ENCODE peak calls at places on chromosomes 6 and 20, in five cellular contexts. O, R, W, M and G are unnamed samples.
A peak's percentile ranks its signal among the peaks of the same experiment; 100 is the strongest.

GRCh38 chr6:79694623-79695311 is 63.6 kb downstream of the SH3BGRL2 start:
- DNase-seq in O (no peak), R (no peak), W (no peak), M (no peak), G (no peak)

GRCh38 chr20:33277471-33278441 is 5.3 kb upstream of the BPIFB1 start:
- DNase-seq in O (no peak), R (no peak), W (no peak), M (no peak), G (no peak)

GRCh38 chr6:148272084-148272483 is 70.6 kb upstream of the SASH1 start:
- DNase-seq in O (no peak), R (no peak), W (no peak), M (no peak), G (no peak)

GRCh38 chr6:25168637-25169036 is 110.5 kb upstream of the CARMIL1 start:
- DNase-seq in O (no peak), R (no peak), W (no peak), M (no peak), G (no peak)

GRCh38 chr6:75818061-75818855 is 69.2 kb downstream of the MYO6 start:
- DNase-seq in O (no peak), R (no peak), W (no peak), M (no peak), G (no peak)

GRCh38 chr20:44866703-44867335 is 18.7 kb upstream of the YWHAB start:
- DNase-seq in O (no peak), R (no peak), W (no peak), M (no peak), G (no peak)

GRCh38 chr20:18541741-18542140 is 25.5 kb upstream of the SMIM26 start:
- DNase-seq in O (no peak), R (no peak), W (no peak), M (no peak), G (no peak)

GRCh38 chr6:13396241-13396792 is 68.0 kb upstream of the TBC1D7 start:
- DNase-seq in O (no peak), R (no peak), W (no peak), M (no peak), G (no peak)

GRCh38 chr20:2093200-2093781 is 8.3 kb upstream of the STK35 start:
- DNase-seq in O (peak; percentile 62), R (peak; percentile 63), W (peak; percentile 58), M (no peak), G (no peak)

GRCh38 chr6:87154641-87155271 is 609 bp upstream of the ZNF292 start:
- DNase-seq in O (no peak), R (no peak), W (no peak), M (no peak), G (peak; percentile 86)

GRCh38 chr6:136728033-136728939 is 64.0 kb downstream of the MAP3K5 start:
- DNase-seq in O (no peak), R (no peak), W (no peak), M (no peak), G (no peak)

GRCh38 chr6:90151827-90152449 is 144.7 kb downstream of the BACH2 start:
- DNase-seq in O (no peak), R (no peak), W (no peak), M (no peak), G (no peak)

GRCh38 chr6:143159001-143159400 is 98.3 kb downstream of the AIG1 start:
- DNase-seq in O (no peak), R (no peak), W (no peak), M (no peak), G (no peak)

GRCh38 chr6:22082278-22082677 is 214.6 kb downstream of the PRL start:
- DNase-seq in O (no peak), R (no peak), W (no peak), M (no peak), G (peak; percentile 64)

GRCh38 chr6:36290668-36291620 is 21.1 kb downstream of the PNPLA1 start:
- DNase-seq in O (peak; percentile 88), R (no peak), W (no peak), M (no peak), G (peak; percentile 91)

GRCh38 chr20:62516345-62516744 is 40.5 kb upstream of the GATA5 start:
- DNase-seq in O (no peak), R (no peak), W (no peak), M (no peak), G (no peak)

GRCh38 chr6:53238311-53238710 is 89.7 kb upstream of the GCM1 start:
- DNase-seq in O (no peak), R (no peak), W (no peak), M (no peak), G (no peak)

GRCh38 chr6:53240139-53240538 is 91.5 kb upstream of the GCM1 start:
- DNase-seq in O (no peak), R (no peak), W (no peak), M (no peak), G (no peak)

GRCh38 chr6:53241936-53242335 is 93.3 kb upstream of the GCM1 start:
- DNase-seq in O (no peak), R (no peak), W (no peak), M (no peak), G (no peak)

GRCh38 chr6:53240763-53241162 is 92.1 kb upstream of the GCM1 start:
- DNase-seq in O (peak; percentile 61), R (no peak), W (no peak), M (no peak), G (no peak)

GRCh38 chr6:53239526-53239925 is 90.9 kb upstream of the GCM1 start:
- DNase-seq in O (no peak), R (no peak), W (no peak), M (no peak), G (no peak)
- H3K4me3 ChIP-seq in O (no peak overlapping the region), R (no peak overlapping the region), W (no peak overlapping the region), M (no peak overlapping the region), G (no peak overlapping the region)

DNA sequence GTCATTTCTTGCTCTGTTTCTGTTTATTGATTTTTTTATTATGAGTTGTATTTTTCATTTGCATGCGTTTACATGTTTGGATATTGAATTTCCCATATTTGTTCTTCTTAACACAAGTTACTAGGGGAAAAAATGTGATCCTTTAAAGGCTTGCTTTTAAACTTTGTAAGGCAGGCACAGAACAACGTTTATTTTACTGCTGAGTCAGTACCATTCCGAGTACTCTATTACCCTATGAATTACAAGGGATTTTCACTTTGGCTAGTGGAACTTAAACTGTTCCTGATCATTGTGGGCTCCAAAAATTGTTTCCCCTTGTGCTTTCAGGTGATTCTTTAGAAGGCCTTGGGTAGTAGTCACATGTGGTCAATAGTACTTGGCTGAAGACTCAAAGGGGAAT is 28.5 kb downstream of the FAM162B start:
- DNase-seq in O (no peak), R (no peak), W (no peak), M (no peak), G (no peak)
- TF ChIP-seq POLR2A in O (no peak), R (no peak), W (no peak), M (no peak), G (no peak)

GRCh38 chr6:104959453-104959858 is 2.5 kb downstream of the LIN28B start:
- DNase-seq in O (no peak), R (no peak), W (no peak), M (no peak), G (no peak)

GRCh38 chr6:104958178-104958520 is 1.2 kb downstream of the LIN28B start:
- DNase-seq in O (no peak), R (no peak), W (no peak), M (no peak), G (no peak)

GRCh38 chr6:104956663-104957294 is at the start of gene LIN28B:
- DNase-seq in O (no peak), R (no peak), W (no peak), M (no peak), G (no peak)

GRCh38 chr6:104957301-104958177 is 632 bp downstream of the LIN28B start:
- DNase-seq in O (no peak), R (no peak), W (peak; percentile 72), M (no peak), G (no peak)

DNA sequence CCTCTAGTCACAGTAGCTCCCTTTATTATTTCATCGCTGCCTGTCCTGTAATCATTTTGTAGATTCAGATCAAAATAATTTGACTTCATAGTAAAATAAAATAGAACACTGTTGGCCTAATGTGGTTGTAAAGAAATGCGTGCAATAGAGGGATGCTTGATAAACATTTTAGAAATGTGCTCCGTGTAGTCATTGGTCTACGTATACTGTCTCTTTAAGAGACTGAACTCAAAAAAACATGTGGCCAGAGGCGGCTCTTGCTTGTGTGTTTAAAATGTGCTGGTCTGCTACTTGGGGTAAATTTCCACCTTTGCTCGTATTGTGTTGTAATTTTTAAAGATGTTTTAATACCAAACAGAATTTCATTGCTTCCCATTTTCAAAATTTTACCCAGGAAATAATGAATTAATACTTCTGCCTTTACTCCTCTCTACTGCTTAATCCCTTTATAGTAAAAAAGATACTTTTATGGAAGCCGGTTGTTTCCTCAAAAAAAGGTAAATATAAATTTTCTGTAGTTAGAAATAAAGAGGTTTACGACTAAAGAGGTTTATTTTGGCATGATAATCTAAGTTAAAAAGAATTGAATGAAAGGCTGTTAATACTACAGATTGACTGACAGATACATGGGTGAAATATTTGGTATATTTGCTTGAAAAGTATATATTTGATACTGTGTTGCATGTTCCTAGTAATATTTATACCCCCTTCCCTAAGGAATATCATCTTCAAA is 2.0 kb downstream of the LIN28B start:
- DNase-seq in O (no peak), R (no peak), W (no peak), M (no peak), G (no peak)
- H3K27ac ChIP-seq in O (no peak overlapping the region), R (no peak overlapping the region), W (peak overlapping the region; percentile 95), M (no peak overlapping the region), G (no peak overlapping the region)

GRCh38 chr6:140663772-140664171 is 1289.3 kb upstream of the CITED2 start:
- DNase-seq in O (no peak), R (no peak), W (no peak), M (no peak), G (no peak)
- H3K4me3 ChIP-seq in O (no peak overlapping the region), R (no peak overlapping the region), W (no peak overlapping the region), M (no peak overlapping the region), G (no peak overlapping the region)

GRCh38 chr6:130958468-130958867 is 104.6 kb downstream of the EPB41L2 start:
- DNase-seq in O (no peak), R (no peak), W (no peak), M (no peak), G (no peak)
- TF ChIP-seq POLR2A in O (no peak), R (no peak), W (no peak), M (no peak), G (no peak)

DNA sequence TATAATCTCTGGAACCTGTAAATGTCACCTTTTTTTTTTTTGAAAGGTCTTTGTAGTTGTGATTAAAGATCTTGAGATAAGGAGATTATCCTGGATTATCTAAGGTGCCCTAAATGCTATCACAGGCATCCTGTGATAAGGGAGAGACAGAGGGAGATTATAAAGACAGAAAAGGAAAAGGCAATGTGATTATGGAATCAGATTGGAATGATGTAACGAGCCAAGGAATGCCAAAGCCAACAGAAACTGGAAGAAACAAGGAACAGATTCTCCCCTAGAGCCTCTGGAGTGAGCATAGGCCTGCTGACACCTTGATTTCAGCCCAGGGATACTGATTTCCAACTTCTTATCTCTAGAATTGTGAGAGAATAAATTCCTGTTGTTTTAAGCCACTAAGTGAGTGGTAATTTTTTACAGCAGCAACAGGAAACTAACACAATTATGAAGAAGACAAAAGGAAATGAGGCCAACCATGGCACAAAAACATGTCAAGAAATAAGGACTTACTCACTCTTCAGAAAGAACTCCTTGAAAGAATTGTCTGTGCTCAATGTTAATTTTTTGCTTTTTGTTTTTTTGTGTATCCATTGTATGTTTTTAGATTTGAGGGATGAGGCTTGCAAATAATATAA is 82.7 kb downstream of the CFAP61 start:
- DNase-seq in O (no peak), R (no peak), W (no peak), M (no peak), G (no peak)
- H3K27ac ChIP-seq in O (no peak overlapping the region), R (no peak overlapping the region), W (no peak overlapping the region), M (no peak overlapping the region), G (no peak overlapping the region)